ENCODE peak calls at places on chromosomes 4 and X, in six cellular contexts. D, N, H, T, W and Z are unnamed samples.
A peak's percentile ranks its signal among the peaks of the same experiment; 100 is the strongest.

GRCh38 chr4:26022346-26022891 is 108.4 kb downstream of the SMIM20 start:
- DNase-seq in H (no peak), W (peak; percentile 72), T (no peak), D (no peak), N (no peak), Z (peak; percentile 67)

GRCh38 chr4:34181311-34181808 is 2063.0 kb downstream of the ARAP2 start:
- DNase-seq in D (no peak), W (peak; percentile 92), T (no peak), N (no peak), H (no peak), Z (peak; percentile 94)

GRCh38 chr4:154838694-154839093 is 57.6 kb downstream of the RBM46 start:
- DNase-seq in W (no peak), T (no peak), N (no peak), H (no peak), D (no peak), Z (no peak)

GRCh38 chrX:69388526-69388925 is 115.6 kb upstream of the NALF2 start:
- DNase-seq in D (no peak), W (no peak), H (no peak), N (no peak), T (no peak), Z (no peak)

GRCh38 chr4:185504098-185505047 is 30.9 kb downstream of the PDLIM3 start:
- DNase-seq in T (no peak), W (peak; percentile 48), D (no peak), H (no peak), N (peak; percentile 79), Z (peak; percentile 56)

GRCh38 chr4:153555730-153556440 is 89.7 kb downstream of the TMEM131L start:
- DNase-seq in N (peak; percentile 52), W (peak; percentile 25), H (no peak), D (peak; percentile 59), T (no peak), Z (peak; percentile 64)

GRCh38 chrX:49282647-49283011 is 13.0 kb downstream of the PPP1R3F start:
- DNase-seq in H (no peak), W (peak; percentile 60), D (peak; percentile 57), N (no peak), T (peak; percentile 10), Z (no peak)

GRCh38 chr4:128322311-128322710 is 34.7 kb upstream of the PGRMC2 start:
- DNase-seq in H (no peak), N (no peak), W (peak; percentile 30), D (no peak), T (no peak), Z (peak; percentile 63)

GRCh38 chrX:34770511-34770910 is 113.4 kb upstream of the TMEM47 start:
- DNase-seq in T (no peak), D (no peak), W (peak; percentile 23), N (no peak), H (no peak), Z (no peak)

GRCh38 chrX:103716967-103717366 is 6.3 kb downstream of the TMEM31 start:
- DNase-seq in W (peak; percentile 79), D (no peak), N (peak; percentile 8), H (no peak), T (no peak), Z (peak; percentile 76)

GRCh38 chrX:155864655-155865054 is 16.5 kb upstream of the VAMP7 start:
- DNase-seq in H (no peak), T (no peak), W (peak; percentile 23), N (no peak), D (no peak), Z (peak; percentile 6)

GRCh38 chrX:4320436-4320947 is 607.0 kb upstream of the PRKX start:
- DNase-seq in T (no peak), D (no peak), W (no peak), H (no peak), N (no peak), Z (no peak)

GRCh38 chr4:85147481-85148076 is 181.1 kb upstream of the WDFY3 start:
- DNase-seq in N (peak; percentile 56), W (peak; percentile 78), T (peak; percentile 9), D (peak; percentile 48), H (no peak), Z (peak; percentile 60)

GRCh38 chr4:182245041-182245440 is 1.8 kb downstream of the TENM3 start:
- DNase-seq in H (no peak), T (no peak), W (no peak), D (no peak), N (no peak), Z (no peak)

GRCh38 chrX:106286053-106286650 is 118.0 kb downstream of the PWWP3B start:
- DNase-seq in H (no peak), N (no peak), D (no peak), W (no peak), T (no peak), Z (no peak)

GRCh38 chrX:45449982-45450381 is 249.3 kb upstream of the DIPK2B start:
- DNase-seq in T (no peak), N (no peak), H (no peak), D (no peak), W (no peak), Z (peak; percentile 39)

GRCh38 chrX:100748133-100748532 is 16.2 kb upstream of the SYTL4 start:
- DNase-seq in H (no peak), N (no peak), W (no peak), T (no peak), D (no peak), Z (peak; percentile 37)

GRCh38 chr4:88409789-88410188 is 31.1 kb downstream of the HERC6 start:
- DNase-seq in D (no peak), H (no peak), W (no peak), T (no peak), N (no peak), Z (no peak)

GRCh38 chr4:123505457-123506310 is 109.1 kb downstream of the SPRY1 start:
- DNase-seq in W (peak; percentile 60), N (peak; percentile 61), H (no peak), D (peak; percentile 52), T (peak; percentile 30), Z (peak; percentile 59)

GRCh38 chr4:1872918-1873269 is 1.7 kb downstream of the NSD2 start:
- DNase-seq in N (no peak), H (no peak), W (peak; percentile 87), D (no peak), T (no peak), Z (peak; percentile 84)

GRCh38 chr4:166896254-166896653 is 338.0 kb downstream of the SPOCK3 start:
- DNase-seq in T (no peak), N (no peak), W (no peak), H (no peak), D (no peak), Z (no peak)

GRCh38 chr4:3744901-3745300 is 21.3 kb upstream of the ADRA2C start:
- DNase-seq in N (no peak), H (no peak), D (no peak), W (no peak), T (no peak), Z (no peak)

GRCh38 chr4:60485279-60485678 is 714.8 kb upstream of the ADGRL3 start:
- DNase-seq in W (no peak), H (no peak), D (no peak), N (no peak), T (no peak), Z (peak; percentile 17)

GRCh38 chr4:56386091-56386490 is 1.2 kb downstream of the AASDH start:
- DNase-seq in W (no peak), T (no peak), H (no peak), N (no peak), D (no peak), Z (no peak)

GRCh38 chr4:39367166-39367565 is 1.0 kb upstream of the RFC1 start:
- DNase-seq in H (no peak), W (no peak), D (no peak), T (no peak), N (no peak), Z (no peak)

GRCh38 chr4:158090323-158090722 is 82.5 kb downstream of the GASK1B start:
- DNase-seq in T (no peak), N (no peak), H (no peak), D (no peak), W (peak; percentile 3), Z (no peak)

GRCh38 chr4:161828061-161828460 is 335.7 kb downstream of the FSTL5 start:
- DNase-seq in T (no peak), H (no peak), N (no peak), D (no peak), W (no peak), Z (peak; percentile 1)

GRCh38 chr4:124713213-124713592 is 671 bp upstream of the ANKRD50 start:
- DNase-seq in H (no peak), T (peak; percentile 57), D (peak; percentile 55), N (peak; percentile 64), W (peak; percentile 84), Z (peak; percentile 81)

GRCh38 chr4:20687894-20688293 is 12.4 kb upstream of the PACRGL start:
- DNase-seq in T (no peak), D (no peak), N (no peak), W (peak; percentile 91), H (no peak), Z (peak; percentile 82)

GRCh38 chrX:69101655-69102251 is 63.5 kb downstream of the PJA1 start:
- DNase-seq in H (no peak), N (no peak), T (no peak), W (no peak), D (no peak), Z (no peak)

GRCh38 chr4:172842759-172843158 is 325.9 kb upstream of the GALNT7 start:
- DNase-seq in W (no peak), T (no peak), N (no peak), H (no peak), D (no peak), Z (no peak)